ENCODE peak calls at places on chromosomes 12 and 14, in five cellular contexts. One of them, this sample, is unnamed.

GRCh38 chr14:93048843-93049242 is 66.9 kb downstream of the ITPK1 start:
- DNase-seq in NCI-H2171: no peak
- DNase-seq in Calu3: no peak
- DNase-seq in IMR-90: no peak
- DNase-seq in mucosa of gallbladder: no peak
- DNase-seq in this sample: no peak

GRCh38 chr12:8890313-8891084 is 23.8 kb upstream of the PHC1 start:
- DNase-seq in mucosa of gallbladder: peak
- DNase-seq in IMR-90: peak
- DNase-seq in Calu3: peak
- DNase-seq in NCI-H2171: no peak
- DNase-seq in this sample: peak

GRCh38 chr12:6764011-6764828 is 1.9 kb upstream of the PTMS start:
- DNase-seq in IMR-90: peak
- DNase-seq in mucosa of gallbladder: peak
- DNase-seq in NCI-H2171: peak
- DNase-seq in Calu3: peak
- DNase-seq in this sample: peak

GRCh38 chr12:52007158-52007921 is 594 bp downstream of the TAMALIN start:
- DNase-seq in IMR-90: no peak
- DNase-seq in NCI-H2171: peak
- DNase-seq in Calu3: no peak
- DNase-seq in mucosa of gallbladder: peak
- DNase-seq in this sample: peak

GRCh38 chr14:28770574-28770973 is 4.0 kb downstream of the FOXG1 start:
- DNase-seq in NCI-H2171: peak
- DNase-seq in mucosa of gallbladder: no peak
- DNase-seq in Calu3: no peak
- DNase-seq in IMR-90: no peak
- DNase-seq in this sample: no peak

GRCh38 chr12:46266382-46266791 is 2.5 kb downstream of the SLC38A1 start:
- DNase-seq in mucosa of gallbladder: no peak
- DNase-seq in NCI-H2171: no peak
- DNase-seq in Calu3: peak
- DNase-seq in IMR-90: peak
- DNase-seq in this sample: peak

GRCh38 chr14:68631058-68631690 is 161.7 kb downstream of the ZFP36L1 start:
- DNase-seq in Calu3: no peak
- DNase-seq in NCI-H2171: no peak
- DNase-seq in mucosa of gallbladder: peak
- DNase-seq in IMR-90: no peak
- DNase-seq in this sample: no peak

GRCh38 chr12:3962661-3963483 is 89.7 kb upstream of the PARP11 start:
- DNase-seq in IMR-90: no peak
- DNase-seq in mucosa of gallbladder: no peak
- DNase-seq in NCI-H2171: no peak
- DNase-seq in Calu3: no peak
- DNase-seq in this sample: peak

GRCh38 chr14:57352771-57353170 is 37.6 kb upstream of the NAA30 start:
- DNase-seq in NCI-H2171: no peak
- DNase-seq in IMR-90: no peak
- DNase-seq in Calu3: no peak
- DNase-seq in mucosa of gallbladder: no peak
- DNase-seq in this sample: no peak

GRCh38 chr12:93813181-93813580 is 136.0 kb downstream of the CRADD start:
- DNase-seq in NCI-H2171: no peak
- DNase-seq in Calu3: no peak
- DNase-seq in mucosa of gallbladder: no peak
- DNase-seq in IMR-90: no peak
- DNase-seq in this sample: no peak

GRCh38 chr14:34172477-34173368 is 221.8 kb upstream of the EGLN3 start:
- DNase-seq in Calu3: no peak
- DNase-seq in mucosa of gallbladder: no peak
- DNase-seq in NCI-H2171: no peak
- DNase-seq in IMR-90: no peak
- DNase-seq in this sample: no peak

GRCh38 chr12:70719672-70720420 is 82.6 kb upstream of the PTPRB start:
- DNase-seq in Calu3: peak
- DNase-seq in IMR-90: peak
- DNase-seq in NCI-H2171: no peak
- DNase-seq in mucosa of gallbladder: peak
- DNase-seq in this sample: peak

GRCh38 chr12:127628655-127629054 is 638.3 kb upstream of the TMEM132C start:
- DNase-seq in IMR-90: peak
- DNase-seq in mucosa of gallbladder: no peak
- DNase-seq in NCI-H2171: no peak
- DNase-seq in Calu3: no peak
- DNase-seq in this sample: no peak

GRCh38 chr14:36719823-36720222 is 58.2 kb downstream of the PAX9 start:
- DNase-seq in mucosa of gallbladder: no peak
- DNase-seq in Calu3: no peak
- DNase-seq in IMR-90: no peak
- DNase-seq in NCI-H2171: no peak
- DNase-seq in this sample: no peak

GRCh38 chr12:48999371-49000131 is at the start of gene DDN:
- DNase-seq in IMR-90: peak
- DNase-seq in mucosa of gallbladder: no peak
- DNase-seq in NCI-H2171: peak
- DNase-seq in Calu3: no peak
- DNase-seq in this sample: peak

GRCh38 chr12:30646821-30647220 is 48.8 kb downstream of the IPO8 start:
- DNase-seq in mucosa of gallbladder: no peak
- DNase-seq in IMR-90: no peak
- DNase-seq in NCI-H2171: no peak
- DNase-seq in Calu3: no peak
- DNase-seq in this sample: no peak

GRCh38 chr12:113161415-113162016 is 12.0 kb downstream of the CFAP73 start:
- DNase-seq in NCI-H2171: peak
- DNase-seq in Calu3: no peak
- DNase-seq in IMR-90: no peak
- DNase-seq in mucosa of gallbladder: no peak
- DNase-seq in this sample: peak

GRCh38 chr14:65940056-65940735 is 527.7 kb downstream of the FUT8 start:
- DNase-seq in mucosa of gallbladder: no peak
- DNase-seq in Calu3: peak
- DNase-seq in IMR-90: no peak
- DNase-seq in NCI-H2171: peak
- DNase-seq in this sample: peak

GRCh38 chr12:129693731-129694130 is 210.1 kb downstream of the TMEM132D start:
- DNase-seq in Calu3: no peak
- DNase-seq in mucosa of gallbladder: no peak
- DNase-seq in IMR-90: no peak
- DNase-seq in NCI-H2171: no peak
- DNase-seq in this sample: no peak

GRCh38 chr14:68195126-68195525 is 375.5 kb downstream of the RAD51B start:
- DNase-seq in IMR-90: no peak
- DNase-seq in NCI-H2171: peak
- DNase-seq in Calu3: peak
- DNase-seq in mucosa of gallbladder: no peak
- DNase-seq in this sample: no peak

GRCh38 chr14:29716150-29716549 is 211.5 kb downstream of the PRKD1 start:
- DNase-seq in IMR-90: peak
- DNase-seq in NCI-H2171: no peak
- DNase-seq in Calu3: no peak
- DNase-seq in mucosa of gallbladder: no peak
- DNase-seq in this sample: no peak

GRCh38 chr12:607541-608001 is 55.7 kb downstream of the NINJ2 start:
- DNase-seq in mucosa of gallbladder: no peak
- DNase-seq in IMR-90: no peak
- DNase-seq in Calu3: peak
- DNase-seq in NCI-H2171: no peak
- DNase-seq in this sample: no peak

GRCh38 chr12:96434107-96434506 is 33.9 kb upstream of the CDK17 start:
- DNase-seq in NCI-H2171: no peak
- DNase-seq in Calu3: no peak
- DNase-seq in mucosa of gallbladder: peak
- DNase-seq in IMR-90: peak
- DNase-seq in this sample: peak

GRCh38 chr14:76657404-76657803 is 103.9 kb upstream of the VASH1 start:
- DNase-seq in IMR-90: no peak
- DNase-seq in NCI-H2171: no peak
- DNase-seq in mucosa of gallbladder: no peak
- DNase-seq in Calu3: no peak
- DNase-seq in this sample: no peak

GRCh38 chr12:26214121-26214520 is 18.7 kb downstream of the SSPN start:
- DNase-seq in IMR-90: no peak
- DNase-seq in NCI-H2171: no peak
- DNase-seq in Calu3: no peak
- DNase-seq in mucosa of gallbladder: no peak
- DNase-seq in this sample: no peak

GRCh38 chr12:52233462-52234141 is 559 bp downstream of the KRT7 start:
- DNase-seq in Calu3: peak
- DNase-seq in NCI-H2171: no peak
- DNase-seq in IMR-90: no peak
- DNase-seq in mucosa of gallbladder: no peak
- DNase-seq in this sample: no peak

GRCh38 chr12:108267449-108267848 is 71.7 kb downstream of the CMKLR1 start:
- DNase-seq in NCI-H2171: no peak
- DNase-seq in IMR-90: no peak
- DNase-seq in Calu3: no peak
- DNase-seq in mucosa of gallbladder: no peak
- DNase-seq in this sample: no peak

GRCh38 chr14:55968741-55969140 is 149.5 kb upstream of the PELI2 start:
- DNase-seq in NCI-H2171: no peak
- DNase-seq in mucosa of gallbladder: no peak
- DNase-seq in IMR-90: no peak
- DNase-seq in Calu3: no peak
- DNase-seq in this sample: no peak

GRCh38 chr12:56071648-56072047 is 8.3 kb upstream of the ERBB3 start:
- DNase-seq in mucosa of gallbladder: no peak
- DNase-seq in IMR-90: peak
- DNase-seq in NCI-H2171: no peak
- DNase-seq in Calu3: no peak
- DNase-seq in this sample: no peak

GRCh38 chr12:20601668-20602280 is 93.4 kb upstream of the SLCO1C1 start:
- DNase-seq in Calu3: no peak
- DNase-seq in mucosa of gallbladder: no peak
- DNase-seq in NCI-H2171: no peak
- DNase-seq in IMR-90: peak
- DNase-seq in this sample: no peak

GRCh38 chr12:2294651-2295475 is 242.1 kb downstream of the CACNA1C start:
- DNase-seq in IMR-90: peak
- DNase-seq in mucosa of gallbladder: no peak
- DNase-seq in Calu3: no peak
- DNase-seq in NCI-H2171: no peak
- DNase-seq in this sample: no peak

GRCh38 chr12:112294793-112295192 is 87.4 kb downstream of the HECTD4 start:
- DNase-seq in mucosa of gallbladder: no peak
- DNase-seq in IMR-90: peak
- DNase-seq in Calu3: peak
- DNase-seq in NCI-H2171: no peak
- DNase-seq in this sample: no peak

GRCh38 chr12:14129601-14130178 is 148.3 kb upstream of the GRIN2B start:
- DNase-seq in NCI-H2171: no peak
- DNase-seq in IMR-90: no peak
- DNase-seq in Calu3: no peak
- DNase-seq in mucosa of gallbladder: no peak
- DNase-seq in this sample: no peak

GRCh38 chr14:38256358-38256840 is 506 bp upstream of the CLEC14A start:
- DNase-seq in Calu3: no peak
- DNase-seq in NCI-H2171: no peak
- DNase-seq in IMR-90: peak
- DNase-seq in mucosa of gallbladder: peak
- DNase-seq in this sample: no peak

GRCh38 chr14:96811265-96811664 is 14.1 kb downstream of the VRK1 start:
- DNase-seq in IMR-90: peak
- DNase-seq in mucosa of gallbladder: no peak
- DNase-seq in Calu3: no peak
- DNase-seq in NCI-H2171: no peak
- DNase-seq in this sample: no peak

GRCh38 chr14:61659582-61659981 is 35.7 kb upstream of the HIF1A start:
- DNase-seq in IMR-90: peak
- DNase-seq in NCI-H2171: no peak
- DNase-seq in Calu3: no peak
- DNase-seq in mucosa of gallbladder: no peak
- DNase-seq in this sample: no peak

GRCh38 chr12:108772247-108772646 is 40.9 kb upstream of the CORO1C start:
- DNase-seq in IMR-90: no peak
- DNase-seq in NCI-H2171: no peak
- DNase-seq in Calu3: no peak
- DNase-seq in mucosa of gallbladder: no peak
- DNase-seq in this sample: no peak

GRCh38 chr14:76138758-76139723 is 12.7 kb upstream of the GPATCH2L start:
- DNase-seq in IMR-90: no peak
- DNase-seq in mucosa of gallbladder: no peak
- DNase-seq in Calu3: no peak
- DNase-seq in NCI-H2171: no peak
- DNase-seq in this sample: no peak

GRCh38 chr12:96054262-96054645 is 18.9 kb upstream of the LTA4H start:
- DNase-seq in NCI-H2171: no peak
- DNase-seq in Calu3: no peak
- DNase-seq in IMR-90: no peak
- DNase-seq in mucosa of gallbladder: no peak
- DNase-seq in this sample: no peak

GRCh38 chr12:53965251-53966069 is 7.5 kb upstream of the HOXC11 start:
- DNase-seq in Calu3: no peak
- DNase-seq in NCI-H2171: no peak
- DNase-seq in mucosa of gallbladder: no peak
- DNase-seq in IMR-90: no peak
- DNase-seq in this sample: no peak